ENCODE peak calls at places on chromosomes 3 and 15, in four cellular contexts. L is A549, V is upper lobe of left lung, G is psoas muscle. D is an unnamed sample.

GRCh38 chr15:86650084-86650483 is 570.4 kb downstream of the AGBL1 start:
- DNase-seq in L (peak; percentile 21), V (no peak), G (no peak), D (no peak)

GRCh38 chr3:99498544-99499234 is 139.7 kb upstream of the COL8A1 start:
- DNase-seq in L (no peak), V (no peak), G (no peak), D (no peak)

GRCh38 chr3:30282052-30282708 is 324.2 kb upstream of the TGFBR2 start:
- DNase-seq in L (peak; percentile 28), V (no peak), G (no peak), D (no peak)

GRCh38 chr3:30597131-30597768 is 9.2 kb upstream of the TGFBR2 start:
- DNase-seq in L (peak; percentile 74), V (no peak), G (no peak), D (no peak)

GRCh38 chr3:49616491-49616941 is 57.6 kb upstream of the APEH start:
- DNase-seq in L (no peak), V (no peak), G (no peak), D (peak; percentile 63)

GRCh38 chr3:150078983-150079739 is 108.5 kb upstream of the PFN2 start:
- DNase-seq in L (no peak), V (no peak), G (no peak), D (no peak)

GRCh38 chr3:160052385-160053047 is 63.9 kb downstream of the IL12A start:
- DNase-seq in L (no peak), V (no peak), G (no peak), D (no peak)

GRCh38 chr3:46565607-46566039 is 479 bp downstream of the LRRC2 start:
- DNase-seq in L (no peak), V (no peak), G (peak; percentile 46), D (peak; percentile 77)

GRCh38 chr15:87736921-87737389 is 519.6 kb downstream of the NTRK3 start:
- DNase-seq in L (no peak), V (no peak), G (no peak), D (no peak)

GRCh38 chr3:46845860-46846623 is 17.2 kb downstream of the MYL3 start:
- DNase-seq in L (no peak), V (peak; percentile 95), G (peak; percentile 83), D (peak; percentile 91)

GRCh38 chr15:66765478-66766281 is 63.6 kb downstream of the SMAD6 start:
- DNase-seq in L (peak; percentile 95), V (no peak), G (no peak), D (no peak)

DNA sequence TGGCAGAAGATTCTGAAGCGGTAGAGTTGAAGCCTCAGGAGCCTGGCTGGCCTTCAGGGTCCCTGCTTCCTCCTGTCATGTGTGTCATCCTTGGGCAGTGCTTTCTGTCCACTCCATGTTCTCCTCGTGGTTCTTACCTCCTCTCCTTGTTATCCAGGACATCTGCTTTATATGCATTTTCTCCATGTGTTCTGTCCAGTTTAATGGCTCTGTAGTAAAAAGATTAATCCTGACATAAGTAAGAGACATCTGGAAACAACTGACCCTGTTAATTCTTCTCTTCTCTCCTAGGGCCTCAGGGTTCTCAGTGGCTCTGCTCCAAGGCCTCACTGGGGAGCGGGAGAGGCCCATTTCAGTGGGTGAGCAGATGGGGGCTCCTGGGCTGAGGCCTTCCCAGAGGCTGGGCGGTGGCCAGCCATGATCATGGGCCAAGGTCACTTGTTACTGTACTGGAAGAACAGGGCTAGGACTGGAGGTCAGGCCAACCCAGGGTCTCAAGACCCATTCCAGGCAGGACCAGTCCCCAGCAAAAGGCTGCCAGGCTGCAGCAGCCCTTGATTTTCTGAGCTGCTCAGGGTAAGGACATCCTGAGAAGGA is 20.2 kb upstream of the CDCP1 start:
- DNase-seq in L (no peak), V (no peak), G (no peak), D (no peak)
- H3K27ac ChIP-seq in L (peak overlapping the region; percentile 94), V (no peak overlapping the region), G (no peak overlapping the region), D (peak overlapping the region; percentile 57)

GRCh38 chr3:151611464-151611863 is 122.3 kb upstream of the AADACL2 start:
- DNase-seq in L (no peak), V (no peak), G (no peak), D (no peak)

GRCh38 chr3:151615464-151615863 is 118.3 kb upstream of the AADACL2 start:
- DNase-seq in L (no peak), V (no peak), G (no peak), D (no peak)

GRCh38 chr3:151612119-151612518 is 121.6 kb upstream of the AADACL2 start:
- DNase-seq in L (no peak), V (no peak), G (no peak), D (no peak)

GRCh38 chr3:151604941-151605340 is 128.8 kb upstream of the AADACL2 start:
- DNase-seq in L (no peak), V (no peak), G (no peak), D (no peak)

GRCh38 chr3:151609491-151609890 is 124.2 kb upstream of the AADACL2 start:
- DNase-seq in L (no peak), V (no peak), G (no peak), D (no peak)
- TF ChIP-seq CTCF in L (no peak), V (no peak), G (no peak), D (no peak)

GRCh38 chr15:60584355-60585023 is 105.5 kb upstream of the ICE2 start:
- DNase-seq in L (no peak), V (no peak), G (no peak), D (no peak)
- H3K27ac ChIP-seq in L (no peak overlapping the region), V (no peak overlapping the region), G (no peak overlapping the region), D (no peak overlapping the region)

GRCh38 chr3:103295974-103296570 is 861.3 kb downstream of the ZPLD1 start:
- DNase-seq in L (no peak), V (no peak), G (no peak), D (no peak)
- TF ChIP-seq CTCF in L (peak; percentile 37), V (no peak), G (no peak), D (no peak)

GRCh38 chr3:15336057-15336456 is 3.7 kb upstream of the SH3BP5 start:
- DNase-seq in L (no peak), V (no peak), G (no peak), D (no peak)

GRCh38 chr3:15339786-15340215 is 7.4 kb upstream of the SH3BP5 start:
- DNase-seq in L (peak; percentile 31), V (no peak), G (no peak), D (no peak)

GRCh38 chr3:15339001-15339400 is 6.6 kb upstream of the SH3BP5 start:
- DNase-seq in L (no peak), V (no peak), G (no peak), D (no peak)

GRCh38 chr3:15341030-15341726 is 8.8 kb upstream of the SH3BP5 start:
- DNase-seq in L (no peak), V (no peak), G (no peak), D (no peak)

DNA sequence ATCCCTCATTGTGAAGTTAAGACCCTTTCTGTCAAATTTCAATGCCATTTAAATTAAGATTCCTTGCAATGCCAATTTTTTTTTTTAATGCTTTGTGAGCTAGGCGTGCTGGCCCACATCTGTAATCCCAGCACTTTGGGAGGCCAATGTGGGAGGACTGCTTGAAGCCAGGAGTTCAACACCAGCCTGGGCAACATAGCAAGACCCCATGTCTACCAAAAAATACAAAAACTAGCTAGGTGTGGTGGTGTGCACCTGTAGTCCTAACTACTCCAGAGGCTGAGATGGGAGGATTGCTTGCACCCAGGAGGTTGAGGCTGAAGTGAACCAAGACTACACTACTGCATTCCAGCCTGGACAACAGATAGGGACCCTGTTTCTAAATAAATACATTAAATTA is 5.6 kb upstream of the SH3BP5 start:
- DNase-seq in L (no peak), V (no peak), G (no peak), D (no peak)
- H3K27ac ChIP-seq in L (no peak overlapping the region), V (no peak overlapping the region), G (no peak overlapping the region), D (no peak overlapping the region)